ENCODE peak calls at places on chromosomes 16 and 17, in four cellular contexts. One of them, this sample, is unnamed.
A peak's percentile ranks its signal among the peaks of the same experiment; 100 is the strongest.

GRCh38 chr16:68286153-68287074 is 22.1 kb downstream of the SLC7A6 start:
- DNase-seq in HCT116: no peak
- DNase-seq in SK-N-SH: no peak
- DNase-seq in A549: no peak
- DNase-seq in this sample: peak; percentile 27

GRCh38 chr17:81057079-81057730 is 22.3 kb downstream of the BAIAP2 start:
- DNase-seq in HCT116: no peak
- DNase-seq in SK-N-SH: peak; percentile 84
- DNase-seq in A549: peak; percentile 31
- DNase-seq in this sample: peak; percentile 31

GRCh38 chr17:79974786-79975497 is 60.7 kb downstream of the TBC1D16 start:
- DNase-seq in SK-N-SH: peak; percentile 35
- DNase-seq in A549: peak; percentile 33
- DNase-seq in HCT116: no peak
- DNase-seq in this sample: no peak

GRCh38 chr16:28585674-28586073 is 11.2 kb downstream of the SULT1A2 start:
- DNase-seq in SK-N-SH: no peak
- DNase-seq in HCT116: no peak
- DNase-seq in A549: no peak
- DNase-seq in this sample: no peak

GRCh38 chr16:79748629-79749028 is 148.1 kb upstream of the MAF start:
- DNase-seq in SK-N-SH: no peak
- DNase-seq in A549: no peak
- DNase-seq in HCT116: no peak
- DNase-seq in this sample: no peak

GRCh38 chr17:69405096-69405495 is 9.4 kb upstream of the MAP2K6 start:
- DNase-seq in HCT116: no peak
- DNase-seq in SK-N-SH: no peak
- DNase-seq in A549: peak; percentile 32
- DNase-seq in this sample: no peak

GRCh38 chr16:85800321-85800669 is 800 bp downstream of the COX4I1 start:
- DNase-seq in SK-N-SH: no peak
- DNase-seq in HCT116: no peak
- DNase-seq in A549: no peak
- DNase-seq in this sample: no peak

GRCh38 chr16:69131167-69131748 is 1.1 kb downstream of the CHTF8 start:
- DNase-seq in A549: peak; percentile 39
- DNase-seq in HCT116: no peak
- DNase-seq in SK-N-SH: peak; percentile 76
- DNase-seq in this sample: peak; percentile 16

GRCh38 chr16:7492122-7492521 is 159.5 kb downstream of the RBFOX1 start:
- DNase-seq in SK-N-SH: no peak
- DNase-seq in HCT116: no peak
- DNase-seq in A549: no peak
- DNase-seq in this sample: no peak

GRCh38 chr16:87317766-87318121 is 552 bp upstream of the C16orf95 start:
- DNase-seq in A549: peak; percentile 56
- DNase-seq in HCT116: no peak
- DNase-seq in SK-N-SH: peak; percentile 75
- DNase-seq in this sample: no peak

GRCh38 chr16:85735225-85735722 is 15.6 kb downstream of the C16orf74 start:
- DNase-seq in HCT116: no peak
- DNase-seq in SK-N-SH: no peak
- DNase-seq in A549: no peak
- DNase-seq in this sample: no peak

GRCh38 chr17:39674179-39674578 is 5.9 kb downstream of the PNMT start:
- DNase-seq in A549: no peak
- DNase-seq in SK-N-SH: no peak
- DNase-seq in HCT116: no peak
- DNase-seq in this sample: no peak

GRCh38 chr17:63452979-63453551 is 7.0 kb upstream of the CYB561 start:
- DNase-seq in A549: no peak
- DNase-seq in SK-N-SH: peak; percentile 32
- DNase-seq in HCT116: no peak
- DNase-seq in this sample: no peak

GRCh38 chr17:42817866-42818265 is 6.2 kb downstream of the BECN1 start:
- DNase-seq in SK-N-SH: no peak
- DNase-seq in HCT116: no peak
- DNase-seq in A549: no peak
- DNase-seq in this sample: no peak

GRCh38 chr17:74161501-74161850 is 42.0 kb upstream of the RPL38 start:
- DNase-seq in A549: no peak
- DNase-seq in HCT116: no peak
- DNase-seq in SK-N-SH: no peak
- DNase-seq in this sample: no peak

GRCh38 chr17:16652847-16653366 is 743 bp downstream of the ZNF624 start:
- DNase-seq in HCT116: peak; percentile 6
- DNase-seq in A549: no peak
- DNase-seq in SK-N-SH: no peak
- DNase-seq in this sample: no peak

GRCh38 chr16:84864266-84864955 is 44.6 kb downstream of the CRISPLD2 start:
- DNase-seq in SK-N-SH: no peak
- DNase-seq in A549: no peak
- DNase-seq in HCT116: no peak
- DNase-seq in this sample: no peak

GRCh38 chr16:57310801-57311200 is 26.3 kb upstream of the PLLP start:
- DNase-seq in A549: no peak
- DNase-seq in SK-N-SH: no peak
- DNase-seq in HCT116: no peak
- DNase-seq in this sample: no peak

GRCh38 chr17:80986816-80987480 is 4.7 kb upstream of the CHMP6 start:
- DNase-seq in HCT116: no peak
- DNase-seq in SK-N-SH: peak; percentile 34
- DNase-seq in A549: no peak
- DNase-seq in this sample: no peak

GRCh38 chr16:26772503-26772902 is 294.2 kb upstream of the C16orf82 start:
- DNase-seq in HCT116: no peak
- DNase-seq in SK-N-SH: no peak
- DNase-seq in A549: no peak
- DNase-seq in this sample: no peak

GRCh38 chr17:81440511-81441244 is 45.4 kb downstream of the BAHCC1 start:
- DNase-seq in A549: peak; percentile 63
- DNase-seq in HCT116: no peak
- DNase-seq in SK-N-SH: peak; percentile 98
- DNase-seq in this sample: peak; percentile 19

GRCh38 chr17:36938566-36939058 is 1.3 kb downstream of the LHX1 start:
- DNase-seq in A549: no peak
- DNase-seq in HCT116: no peak
- DNase-seq in SK-N-SH: no peak
- DNase-seq in this sample: no peak

GRCh38 chr16:68902376-68903345 is 59.3 kb downstream of the TANGO6 start:
- DNase-seq in A549: peak; percentile 68
- DNase-seq in SK-N-SH: peak; percentile 55
- DNase-seq in HCT116: peak; percentile 72
- DNase-seq in this sample: peak; percentile 77

GRCh38 chr16:27293343-27293742 is 20.4 kb upstream of the IL4R start:
- DNase-seq in A549: no peak
- DNase-seq in HCT116: no peak
- DNase-seq in SK-N-SH: no peak
- DNase-seq in this sample: no peak

GRCh38 chr17:73552300-73553088 is 91.8 kb downstream of the SDK2 start:
- DNase-seq in SK-N-SH: no peak
- DNase-seq in A549: no peak
- DNase-seq in HCT116: no peak
- DNase-seq in this sample: no peak

GRCh38 chr16:78742501-78743283 is 643.2 kb downstream of the WWOX start:
- DNase-seq in SK-N-SH: no peak
- DNase-seq in A549: no peak
- DNase-seq in HCT116: no peak
- DNase-seq in this sample: no peak

GRCh38 chr16:24045641-24046040 is 209.9 kb downstream of the PRKCB start:
- DNase-seq in A549: peak; percentile 22
- DNase-seq in HCT116: no peak
- DNase-seq in SK-N-SH: peak; percentile 70
- DNase-seq in this sample: no peak

GRCh38 chr16:67207857-67208524 is 9.1 kb downstream of the ELMO3 start:
- DNase-seq in A549: peak; percentile 32
- DNase-seq in SK-N-SH: peak; percentile 34
- DNase-seq in HCT116: no peak
- DNase-seq in this sample: no peak

GRCh38 chr16:35734728-35735402 is 2275.5 kb downstream of the TP53TG3F start:
- DNase-seq in HCT116: no peak
- DNase-seq in A549: no peak
- DNase-seq in SK-N-SH: no peak
- DNase-seq in this sample: no peak

GRCh38 chr17:33175565-33175964 is 117.5 kb downstream of the ASIC2 start:
- DNase-seq in A549: no peak
- DNase-seq in HCT116: no peak
- DNase-seq in SK-N-SH: no peak
- DNase-seq in this sample: no peak

GRCh38 chr17:57603978-57604377 is 141.1 kb downstream of the CCDC182 start:
- DNase-seq in A549: no peak
- DNase-seq in HCT116: no peak
- DNase-seq in SK-N-SH: no peak
- DNase-seq in this sample: no peak

GRCh38 chr17:602436-602835 is 112.2 kb downstream of the VPS53 start:
- DNase-seq in A549: no peak
- DNase-seq in SK-N-SH: no peak
- DNase-seq in HCT116: no peak
- DNase-seq in this sample: no peak

GRCh38 chr16:24544640-24545039 is 5.3 kb downstream of the RBBP6 start:
- DNase-seq in SK-N-SH: no peak
- DNase-seq in A549: no peak
- DNase-seq in HCT116: no peak
- DNase-seq in this sample: peak; percentile 45

GRCh38 chr17:18889658-18890057 is 31.7 kb downstream of the PRPSAP2 start:
- DNase-seq in HCT116: no peak
- DNase-seq in SK-N-SH: no peak
- DNase-seq in A549: no peak
- DNase-seq in this sample: peak; percentile 26
- TF ChIP-seq MAX in HCT116: no peak
- TF ChIP-seq MAX in SK-N-SH: no peak
- TF ChIP-seq MAX in A549: no peak
- TF ChIP-seq MAX in this sample: no peak

GRCh38 chr16:54096607-54097006 is 190.0 kb downstream of the IRX3 start:
- DNase-seq in A549: no peak
- DNase-seq in SK-N-SH: no peak
- DNase-seq in HCT116: no peak
- DNase-seq in this sample: no peak

GRCh38 chr16:54090602-54091001 is 196.0 kb downstream of the IRX3 start:
- DNase-seq in A549: no peak
- DNase-seq in SK-N-SH: no peak
- DNase-seq in HCT116: no peak
- DNase-seq in this sample: no peak

GRCh38 chr16:54094641-54095040 is 191.9 kb downstream of the IRX3 start:
- DNase-seq in SK-N-SH: no peak
- DNase-seq in A549: no peak
- DNase-seq in HCT116: no peak
- DNase-seq in this sample: no peak

GRCh38 chr16:54097774-54098173 is 188.8 kb downstream of the IRX3 start:
- DNase-seq in HCT116: no peak
- DNase-seq in SK-N-SH: no peak
- DNase-seq in A549: no peak
- DNase-seq in this sample: no peak

DNA sequence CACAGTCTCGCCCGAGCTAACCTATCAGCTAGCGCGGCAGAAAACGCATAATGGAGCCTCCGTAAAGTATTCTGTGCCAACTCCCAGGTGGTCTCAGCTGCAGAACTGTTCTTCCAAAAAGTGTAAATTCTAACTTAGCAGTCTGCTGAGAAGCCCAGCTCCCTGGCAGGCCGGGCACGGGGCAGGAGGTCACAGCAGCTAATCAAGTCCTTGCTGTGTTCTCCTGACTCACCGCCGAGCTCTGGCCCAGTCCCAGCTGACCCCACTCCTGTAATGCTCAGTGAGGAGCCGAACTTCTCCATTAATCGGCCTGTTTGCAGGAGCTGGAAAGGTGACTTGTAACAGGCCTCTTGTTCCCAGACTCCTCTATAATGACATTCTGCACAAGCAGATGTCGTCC is 193.3 kb downstream of the IRX3 start:
- DNase-seq in SK-N-SH: no peak
- DNase-seq in A549: no peak
- DNase-seq in HCT116: no peak
- DNase-seq in this sample: no peak
- TF ChIP-seq MAX in SK-N-SH: no peak
- TF ChIP-seq MAX in A549: no peak
- TF ChIP-seq MAX in HCT116: no peak
- TF ChIP-seq MAX in this sample: no peak

DNA sequence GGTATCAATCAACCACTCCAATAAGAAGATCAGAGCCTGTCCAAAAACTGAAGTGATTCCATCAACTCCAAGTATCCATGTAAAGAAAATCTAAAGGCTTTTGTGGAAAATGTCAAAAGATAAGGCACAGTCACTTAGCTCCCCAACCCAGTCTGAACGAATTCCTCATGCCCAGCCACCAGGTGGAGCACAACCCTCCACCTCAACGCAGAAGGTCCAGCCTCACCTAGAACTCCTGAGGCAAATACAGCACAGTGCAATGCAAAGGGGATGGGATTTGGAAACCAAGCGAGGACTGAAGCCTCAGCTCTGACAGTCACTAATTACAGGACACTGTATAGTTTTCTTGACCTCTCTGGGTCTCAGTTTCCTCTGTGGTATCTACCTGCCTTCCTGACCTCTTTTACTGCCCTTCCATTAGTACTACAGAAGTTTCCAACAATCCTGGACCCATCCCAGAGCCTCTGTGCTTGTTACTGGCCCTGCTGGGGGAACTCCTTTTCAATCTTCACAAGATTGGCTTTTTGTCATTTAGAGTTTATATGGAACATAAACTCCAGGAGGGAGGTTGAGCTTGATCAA is 2.0 kb downstream of the NCBP3 start:
- DNase-seq in HCT116: peak; percentile 56
- DNase-seq in A549: peak; percentile 78
- DNase-seq in SK-N-SH: peak; percentile 49
- DNase-seq in this sample: peak; percentile 40
- TF ChIP-seq MAX in HCT116: no peak
- TF ChIP-seq MAX in A549: no peak
- TF ChIP-seq MAX in SK-N-SH: no peak
- TF ChIP-seq MAX in this sample: no peak

DNA sequence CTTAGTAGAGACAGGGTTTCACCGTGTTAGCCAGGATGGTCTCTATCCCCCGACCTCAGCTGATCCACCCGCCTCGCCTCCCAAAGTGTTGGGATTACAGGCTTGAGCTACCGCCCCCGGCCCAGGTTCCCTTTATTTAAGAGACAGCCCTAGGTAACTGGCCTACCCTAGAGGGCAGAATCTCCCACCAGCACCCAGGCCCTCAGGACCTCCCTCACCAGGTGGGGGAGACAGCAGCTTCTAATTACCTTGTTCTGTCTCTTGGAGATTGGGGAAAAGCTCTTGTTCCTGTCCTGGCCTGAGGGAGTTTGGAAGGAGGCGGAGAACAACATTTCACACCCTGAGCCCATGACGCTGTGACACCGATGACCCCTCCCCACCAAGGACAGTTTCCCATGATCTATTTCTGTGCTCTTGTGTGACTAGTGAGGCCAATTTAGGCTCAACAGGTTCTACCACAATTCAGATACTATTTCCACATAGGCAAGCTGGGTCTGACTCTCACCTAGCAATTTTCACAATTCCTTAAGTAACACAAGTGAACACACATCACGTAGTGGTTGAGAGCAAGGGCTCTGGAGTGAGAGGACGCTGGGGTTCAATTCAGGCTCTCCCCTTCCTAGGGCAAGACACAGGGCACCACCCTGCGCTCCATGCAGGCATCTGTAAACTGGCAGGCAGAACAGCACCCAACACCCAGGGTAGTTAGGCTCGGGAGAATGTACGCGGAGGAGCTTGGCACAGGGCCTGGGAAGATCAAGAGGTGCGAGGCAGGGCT is 20.4 kb downstream of the HDAC5 start:
- DNase-seq in SK-N-SH: no peak
- DNase-seq in A549: no peak
- DNase-seq in HCT116: no peak
- DNase-seq in this sample: no peak
- TF ChIP-seq MAX in SK-N-SH: no peak
- TF ChIP-seq MAX in A549: no peak
- TF ChIP-seq MAX in HCT116: no peak
- TF ChIP-seq MAX in this sample: no peak